ENCODE peak calls at places on chromosomes 12 and 14, in seven cellular contexts. M, E, A, Y, L, Q and R are unnamed samples.

GRCh38 chr12:44497044-44497443 is 379.1 kb downstream of the NELL2 start:
- DNase-seq in M (no peak), E (no peak), A (no peak), Y (no peak), L (no peak), Q (no peak), R (no peak)

GRCh38 chr14:47270715-47271114 is 404.7 kb downstream of the MDGA2 start:
- DNase-seq in M (no peak), E (no peak), A (no peak), Y (no peak), L (no peak), Q (no peak), R (no peak)

GRCh38 chr14:105398726-105399440 is 545 bp downstream of the TEX22 start:
- DNase-seq in M (no peak), E (no peak), A (peak; percentile 42), Y (peak; percentile 50), L (no peak), Q (peak; percentile 90), R (no peak)

GRCh38 chr12:125797421-125798175 is 732.4 kb downstream of the AACS start:
- DNase-seq in M (no peak), E (no peak), A (no peak), Y (no peak), L (no peak), Q (no peak), R (no peak)

GRCh38 chr14:24059841-24060388 is 8.1 kb downstream of the CARMIL3 start:
- DNase-seq in M (no peak), E (no peak), A (no peak), Y (no peak), L (no peak), Q (peak; percentile 5), R (no peak)

GRCh38 chr12:99146730-99147129 is 500.8 kb upstream of the GARIN6 start:
- DNase-seq in M (no peak), E (no peak), A (no peak), Y (no peak), L (no peak), Q (no peak), R (no peak)

GRCh38 chr12:53502983-53503728 is 2.1 kb downstream of the TARBP2 start:
- DNase-seq in M (no peak), E (no peak), A (no peak), Y (no peak), L (no peak), Q (no peak), R (no peak)

GRCh38 chr12:67366530-67367196 is 97.5 kb downstream of the CAND1 start:
- DNase-seq in M (no peak), E (no peak), A (no peak), Y (no peak), L (no peak), Q (no peak), R (no peak)

GRCh38 chr14:68295316-68295816 is 475.8 kb downstream of the RAD51B start:
- DNase-seq in M (peak; percentile 15), E (no peak), A (peak; percentile 94), Y (peak; percentile 98), L (no peak), Q (no peak), R (no peak)

GRCh38 chr12:25472453-25472852 is 80.6 kb downstream of the LMNTD1 start:
- DNase-seq in M (no peak), E (no peak), A (no peak), Y (no peak), L (no peak), Q (no peak), R (no peak)

GRCh38 chr14:104189629-104190335 is 51.4 kb downstream of the KIF26A start:
- DNase-seq in M (no peak), E (no peak), A (no peak), Y (no peak), L (no peak), Q (no peak), R (no peak)

GRCh38 chr14:67446371-67447032 is 34.5 kb upstream of the PLEK2 start:
- DNase-seq in M (no peak), E (no peak), A (no peak), Y (no peak), L (no peak), Q (no peak), R (no peak)

GRCh38 chr14:19754172-19754571 is 10.8 kb downstream of the OR4Q3 start:
- DNase-seq in M (no peak), E (no peak), A (no peak), Y (no peak), L (no peak), Q (no peak), R (no peak)

GRCh38 chr14:61478971-61479473 is 157.6 kb downstream of the PRKCH start:
- DNase-seq in M (no peak), E (no peak), A (no peak), Y (no peak), L (no peak), Q (no peak), R (no peak)

GRCh38 chr12:51647647-51648046 is 56.6 kb downstream of the SCN8A start:
- DNase-seq in M (no peak), E (no peak), A (no peak), Y (no peak), L (no peak), Q (peak; percentile 28), R (no peak)

GRCh38 chr12:57939291-57939690 is 2.1 kb upstream of the ATP23 start:
- DNase-seq in M (no peak), E (no peak), A (no peak), Y (no peak), L (no peak), Q (no peak), R (no peak)

GRCh38 chr14:22432348-22432976 is 156.6 kb downstream of the DAD1 start:
- DNase-seq in M (peak; percentile 13), E (no peak), A (peak; percentile 20), Y (no peak), L (no peak), Q (no peak), R (peak; percentile 36)

GRCh38 chr12:18811268-18811667 is 73.3 kb downstream of the CAPZA3 start:
- DNase-seq in M (no peak), E (no peak), A (no peak), Y (no peak), L (no peak), Q (no peak), R (no peak)

GRCh38 chr12:18808221-18808620 is 70.3 kb downstream of the CAPZA3 start:
- DNase-seq in M (no peak), E (no peak), A (no peak), Y (no peak), L (no peak), Q (no peak), R (no peak)

GRCh38 chr12:18810537-18811253 is 72.8 kb downstream of the CAPZA3 start:
- DNase-seq in M (no peak), E (no peak), A (no peak), Y (no peak), L (no peak), Q (no peak), R (no peak)

GRCh38 chr12:18807714-18808113 is 69.8 kb downstream of the CAPZA3 start:
- DNase-seq in M (no peak), E (no peak), A (no peak), Y (no peak), L (no peak), Q (no peak), R (no peak)

DNA sequence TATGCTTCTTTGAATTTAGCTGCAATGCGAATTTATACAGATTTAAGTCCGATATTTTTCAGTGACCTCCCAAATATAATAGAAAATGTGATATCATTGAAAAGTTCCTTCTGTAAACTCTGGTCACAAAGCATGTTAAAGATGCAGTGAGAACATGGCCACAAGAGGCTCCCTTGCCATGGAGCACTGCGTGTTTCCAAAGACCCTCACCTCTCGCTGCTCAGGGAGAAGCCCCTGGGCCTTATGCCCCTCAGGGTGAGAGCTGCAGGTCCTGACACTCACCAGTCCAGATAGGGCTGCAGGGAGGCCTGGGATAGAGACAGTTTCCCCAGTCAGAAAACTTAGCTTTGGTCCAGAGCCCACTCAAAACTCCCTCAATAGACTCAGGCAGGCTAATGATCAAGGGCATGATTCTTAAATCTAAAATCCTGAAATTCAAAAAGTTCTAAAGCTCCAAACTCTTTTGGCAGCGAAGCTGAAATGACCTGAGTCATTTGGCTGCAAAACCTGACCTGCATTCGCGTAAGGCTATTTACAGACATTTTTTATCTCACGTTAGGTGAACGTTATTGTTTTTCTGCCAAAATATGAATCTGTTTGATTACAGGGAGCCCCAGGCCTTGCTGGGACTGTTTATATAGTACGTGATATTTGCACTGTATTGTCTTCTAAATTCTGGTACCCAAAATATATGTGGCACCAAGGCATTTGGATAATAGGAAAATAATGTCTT is 67.8 kb downstream of the CAPZA3 start:
- DNase-seq in M (no peak), E (peak; percentile 19), A (no peak), Y (no peak), L (no peak), Q (no peak), R (no peak)
- TF ChIP-seq SIN3A in M (no peak), E (no peak), A (no peak), Y (no peak), L (no peak), Q (no peak), R (no peak)

GRCh38 chr14:90388437-90388836 is 8.4 kb upstream of the CALM1 start:
- DNase-seq in M (peak; percentile 38), E (no peak), A (peak; percentile 56), Y (no peak), L (no peak), Q (no peak), R (no peak)
- TF ChIP-seq SIN3A in M (no peak), E (no peak), A (no peak), Y (no peak), L (no peak), Q (no peak), R (no peak)

DNA sequence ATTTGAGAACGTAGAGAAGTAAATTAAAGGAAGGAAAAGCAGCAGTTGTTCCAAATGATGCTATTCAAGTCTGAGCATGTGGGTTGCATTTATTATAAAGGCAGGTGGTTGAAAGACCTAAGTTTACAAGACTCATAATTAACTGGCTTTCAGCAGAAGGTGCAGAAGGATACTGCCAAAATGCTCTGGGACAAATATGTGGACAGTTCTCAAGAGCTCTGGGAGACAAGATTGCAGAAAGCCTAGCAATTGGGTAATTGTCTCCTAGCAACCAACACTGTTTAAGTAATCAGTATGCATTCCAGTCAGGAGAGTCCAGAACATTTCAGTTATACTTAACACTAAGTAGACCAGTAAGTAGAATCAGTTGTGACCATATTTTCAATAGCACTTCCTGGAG is 131.5 kb downstream of the GPR135 start:
- DNase-seq in M (no peak), E (no peak), A (no peak), Y (peak; percentile 40), L (no peak), Q (no peak), R (no peak)
- TF ChIP-seq SIN3A in M (no peak), E (no peak), A (no peak), Y (no peak), L (no peak), Q (no peak), R (no peak)

GRCh38 chr14:101590062-101590461 is 28.8 kb downstream of the DIO3 start:
- DNase-seq in M (no peak), E (no peak), A (no peak), Y (no peak), L (no peak), Q (peak; percentile 16), R (no peak)

GRCh38 chr14:101589486-101590015 is 28.3 kb downstream of the DIO3 start:
- DNase-seq in M (no peak), E (no peak), A (no peak), Y (no peak), L (no peak), Q (peak; percentile 29), R (no peak)

GRCh38 chr14:101587403-101587998 is 26.2 kb downstream of the DIO3 start:
- DNase-seq in M (no peak), E (no peak), A (no peak), Y (no peak), L (no peak), Q (no peak), R (no peak)

GRCh38 chr14:101588286-101588975 is 27.1 kb downstream of the DIO3 start:
- DNase-seq in M (no peak), E (no peak), A (no peak), Y (no peak), L (no peak), Q (peak; percentile 56), R (no peak)

GRCh38 chr14:101588990-101589389 is 27.7 kb downstream of the DIO3 start:
- DNase-seq in M (no peak), E (no peak), A (no peak), Y (peak; percentile 60), L (no peak), Q (peak; percentile 82), R (no peak)
- TF ChIP-seq SIN3A in M (no peak), E (no peak), A (no peak), Y (no peak), L (no peak), Q (no peak), R (no peak)